ENCODE peak calls at places on chromosomes 6 and 20, in seven cellular contexts. One of them, this sample, is unnamed.

GRCh38 chr20:59455392-59456341 is 148.7 kb upstream of the PHACTR3 start:
- DNase-seq in esophagus squamous epithelium: no peak
- DNase-seq in PC-3: peak
- DNase-seq in SJSA1: peak
- DNase-seq in ascending aorta: no peak
- DNase-seq in right lobe of liver: no peak
- DNase-seq in HCT116: peak
- DNase-seq in this sample: no peak

GRCh38 chr6:49986551-49986950 is 17.1 kb upstream of the DEFB113 start:
- DNase-seq in right lobe of liver: no peak
- DNase-seq in esophagus squamous epithelium: no peak
- DNase-seq in SJSA1: no peak
- DNase-seq in PC-3: no peak
- DNase-seq in HCT116: no peak
- DNase-seq in ascending aorta: no peak
- DNase-seq in this sample: no peak

GRCh38 chr20:36086767-36087166 is 67.8 kb upstream of the EPB41L1 start:
- DNase-seq in ascending aorta: no peak
- DNase-seq in SJSA1: no peak
- DNase-seq in PC-3: peak
- DNase-seq in esophagus squamous epithelium: no peak
- DNase-seq in HCT116: peak
- DNase-seq in right lobe of liver: no peak
- DNase-seq in this sample: no peak

GRCh38 chr6:158474961-158475343 is 84.9 kb upstream of the TMEM181 start:
- DNase-seq in right lobe of liver: no peak
- DNase-seq in PC-3: peak
- DNase-seq in SJSA1: peak
- DNase-seq in HCT116: no peak
- DNase-seq in ascending aorta: no peak
- DNase-seq in esophagus squamous epithelium: no peak
- DNase-seq in this sample: no peak

GRCh38 chr6:120786682-120787081 is 547.6 kb downstream of the TBC1D32 start:
- DNase-seq in HCT116: no peak
- DNase-seq in right lobe of liver: no peak
- DNase-seq in esophagus squamous epithelium: no peak
- DNase-seq in SJSA1: no peak
- DNase-seq in ascending aorta: no peak
- DNase-seq in PC-3: no peak
- DNase-seq in this sample: no peak

GRCh38 chr20:19890358-19891117 is 126.6 kb upstream of the NAA20 start:
- DNase-seq in PC-3: no peak
- DNase-seq in esophagus squamous epithelium: no peak
- DNase-seq in HCT116: no peak
- DNase-seq in ascending aorta: no peak
- DNase-seq in SJSA1: no peak
- DNase-seq in right lobe of liver: no peak
- DNase-seq in this sample: no peak

GRCh38 chr6:73050706-73051105 is 174.6 kb downstream of the KHDC1L start:
- DNase-seq in right lobe of liver: no peak
- DNase-seq in HCT116: no peak
- DNase-seq in SJSA1: no peak
- DNase-seq in ascending aorta: no peak
- DNase-seq in esophagus squamous epithelium: no peak
- DNase-seq in PC-3: no peak
- DNase-seq in this sample: no peak

GRCh38 chr20:53186630-53187029 is 214.5 kb downstream of the TSHZ2 start:
- DNase-seq in HCT116: no peak
- DNase-seq in SJSA1: no peak
- DNase-seq in right lobe of liver: no peak
- DNase-seq in ascending aorta: no peak
- DNase-seq in PC-3: peak
- DNase-seq in esophagus squamous epithelium: no peak
- DNase-seq in this sample: no peak

GRCh38 chr6:113445201-113445600 is 411.9 kb upstream of the MARCKS start:
- DNase-seq in esophagus squamous epithelium: no peak
- DNase-seq in PC-3: no peak
- DNase-seq in right lobe of liver: no peak
- DNase-seq in SJSA1: no peak
- DNase-seq in ascending aorta: no peak
- DNase-seq in HCT116: no peak
- DNase-seq in this sample: no peak

GRCh38 chr6:157376241-157376640 is 4.7 kb upstream of the ZDHHC14 start:
- DNase-seq in PC-3: no peak
- DNase-seq in SJSA1: no peak
- DNase-seq in esophagus squamous epithelium: no peak
- DNase-seq in right lobe of liver: no peak
- DNase-seq in HCT116: no peak
- DNase-seq in ascending aorta: no peak
- DNase-seq in this sample: no peak

GRCh38 chr6:146210406-146211068 is 181.7 kb downstream of the GRM1 start:
- DNase-seq in SJSA1: no peak
- DNase-seq in HCT116: no peak
- DNase-seq in ascending aorta: no peak
- DNase-seq in PC-3: no peak
- DNase-seq in right lobe of liver: no peak
- DNase-seq in esophagus squamous epithelium: no peak
- DNase-seq in this sample: no peak

GRCh38 chr20:49851991-49852390 is 39.4 kb downstream of the SLC9A8 start:
- DNase-seq in PC-3: no peak
- DNase-seq in ascending aorta: peak
- DNase-seq in HCT116: no peak
- DNase-seq in SJSA1: no peak
- DNase-seq in esophagus squamous epithelium: no peak
- DNase-seq in right lobe of liver: no peak
- DNase-seq in this sample: no peak

GRCh38 chr6:26172496-26172958 is 85.3 kb downstream of the HFE start:
- DNase-seq in right lobe of liver: no peak
- DNase-seq in PC-3: no peak
- DNase-seq in esophagus squamous epithelium: no peak
- DNase-seq in SJSA1: peak
- DNase-seq in HCT116: no peak
- DNase-seq in ascending aorta: no peak
- DNase-seq in this sample: no peak

GRCh38 chr6:42555477-42556457 is 8.1 kb upstream of the UBR2 start:
- DNase-seq in HCT116: peak
- DNase-seq in PC-3: peak
- DNase-seq in SJSA1: no peak
- DNase-seq in right lobe of liver: no peak
- DNase-seq in ascending aorta: no peak
- DNase-seq in esophagus squamous epithelium: no peak
- DNase-seq in this sample: peak

GRCh38 chr20:64256282-64256947 is 867 bp downstream of the PCMTD2 start:
- DNase-seq in right lobe of liver: no peak
- DNase-seq in esophagus squamous epithelium: no peak
- DNase-seq in PC-3: no peak
- DNase-seq in ascending aorta: no peak
- DNase-seq in HCT116: no peak
- DNase-seq in SJSA1: no peak
- DNase-seq in this sample: no peak

GRCh38 chr20:47432251-47433210 is 69.2 kb upstream of the NCOA3 start:
- DNase-seq in HCT116: peak
- DNase-seq in esophagus squamous epithelium: no peak
- DNase-seq in right lobe of liver: peak
- DNase-seq in PC-3: peak
- DNase-seq in SJSA1: no peak
- DNase-seq in ascending aorta: no peak
- DNase-seq in this sample: no peak

GRCh38 chr20:26276811-26277210 is 580.2 kb upstream of the ZNF337 start:
- DNase-seq in PC-3: no peak
- DNase-seq in HCT116: no peak
- DNase-seq in right lobe of liver: no peak
- DNase-seq in SJSA1: no peak
- DNase-seq in ascending aorta: no peak
- DNase-seq in esophagus squamous epithelium: no peak
- DNase-seq in this sample: no peak

GRCh38 chr6:170086639-170087420 is 204.0 kb downstream of the DLL1 start:
- DNase-seq in SJSA1: no peak
- DNase-seq in right lobe of liver: peak
- DNase-seq in HCT116: no peak
- DNase-seq in ascending aorta: no peak
- DNase-seq in esophagus squamous epithelium: no peak
- DNase-seq in PC-3: no peak
- DNase-seq in this sample: no peak

GRCh38 chr20:4009305-4009704 is 6.1 kb downstream of the RNF24 start:
- DNase-seq in SJSA1: no peak
- DNase-seq in esophagus squamous epithelium: no peak
- DNase-seq in HCT116: no peak
- DNase-seq in right lobe of liver: no peak
- DNase-seq in PC-3: no peak
- DNase-seq in ascending aorta: no peak
- DNase-seq in this sample: no peak

GRCh38 chr20:4006640-4007039 is 8.7 kb downstream of the RNF24 start:
- DNase-seq in ascending aorta: no peak
- DNase-seq in right lobe of liver: peak
- DNase-seq in HCT116: no peak
- DNase-seq in PC-3: no peak
- DNase-seq in esophagus squamous epithelium: no peak
- DNase-seq in SJSA1: no peak
- DNase-seq in this sample: no peak

GRCh38 chr20:4008877-4009276 is 6.5 kb downstream of the RNF24 start:
- DNase-seq in PC-3: no peak
- DNase-seq in right lobe of liver: no peak
- DNase-seq in SJSA1: no peak
- DNase-seq in ascending aorta: no peak
- DNase-seq in HCT116: no peak
- DNase-seq in esophagus squamous epithelium: no peak
- DNase-seq in this sample: no peak

GRCh38 chr20:4008026-4008413 is 7.3 kb downstream of the RNF24 start:
- DNase-seq in HCT116: no peak
- DNase-seq in esophagus squamous epithelium: no peak
- DNase-seq in right lobe of liver: no peak
- DNase-seq in ascending aorta: no peak
- DNase-seq in SJSA1: no peak
- DNase-seq in PC-3: no peak
- DNase-seq in this sample: no peak

GRCh38 chr20:4007383-4008025 is 7.9 kb downstream of the RNF24 start:
- DNase-seq in esophagus squamous epithelium: no peak
- DNase-seq in right lobe of liver: no peak
- DNase-seq in HCT116: no peak
- DNase-seq in PC-3: no peak
- DNase-seq in ascending aorta: no peak
- DNase-seq in SJSA1: no peak
- DNase-seq in this sample: no peak
- H3K27ac ChIP-seq in esophagus squamous epithelium: no peak
- H3K27ac ChIP-seq in right lobe of liver: no peak
- H3K27ac ChIP-seq in HCT116: no peak
- H3K27ac ChIP-seq in PC-3: no peak
- H3K27ac ChIP-seq in ascending aorta: peak
- H3K27ac ChIP-seq in SJSA1: no peak
- H3K27ac ChIP-seq in this sample: no peak

DNA sequence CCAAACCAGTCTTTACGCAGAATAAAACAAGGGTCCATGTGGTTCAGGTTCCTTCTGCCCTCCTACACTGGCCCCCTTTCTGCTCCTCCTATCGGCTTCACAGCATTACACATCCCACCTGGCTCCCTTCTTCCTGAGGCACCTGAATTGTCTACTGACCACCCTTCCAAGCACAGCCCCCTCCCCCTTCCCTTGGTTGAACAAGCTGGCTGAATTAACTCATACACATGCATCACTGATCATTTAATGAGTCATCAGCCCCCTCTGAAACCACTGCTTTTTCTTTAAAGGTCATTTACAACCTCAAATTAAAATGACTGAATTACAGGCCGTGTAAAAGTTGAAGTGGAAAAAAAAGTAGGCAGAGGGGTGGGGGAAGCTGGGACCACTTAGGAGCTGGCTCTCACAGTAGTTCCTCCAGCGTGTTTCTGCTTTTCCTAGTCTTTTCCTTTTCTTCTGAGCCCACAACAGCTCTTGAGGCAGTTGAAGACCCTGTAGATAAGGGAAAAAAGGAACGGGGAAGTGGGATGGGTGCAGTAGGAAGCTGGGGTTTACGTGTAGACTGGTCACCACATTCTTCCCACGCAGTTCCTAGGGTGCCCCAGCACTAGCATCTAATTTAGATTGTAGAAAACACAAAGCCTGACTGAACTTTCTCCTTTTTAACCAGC is 67.6 kb downstream of the FYN start:
- DNase-seq in esophagus squamous epithelium: no peak
- DNase-seq in SJSA1: peak
- DNase-seq in HCT116: no peak
- DNase-seq in ascending aorta: no peak
- DNase-seq in right lobe of liver: no peak
- DNase-seq in PC-3: peak
- DNase-seq in this sample: no peak
- H3K27ac ChIP-seq in esophagus squamous epithelium: peak
- H3K27ac ChIP-seq in SJSA1: no peak
- H3K27ac ChIP-seq in HCT116: no peak
- H3K27ac ChIP-seq in ascending aorta: no peak
- H3K27ac ChIP-seq in right lobe of liver: no peak
- H3K27ac ChIP-seq in PC-3: peak
- H3K27ac ChIP-seq in this sample: no peak

GRCh38 chr20:460180-460579 is 2.2 kb downstream of the TBC1D20 start:
- DNase-seq in right lobe of liver: no peak
- DNase-seq in esophagus squamous epithelium: no peak
- DNase-seq in ascending aorta: no peak
- DNase-seq in SJSA1: no peak
- DNase-seq in PC-3: no peak
- DNase-seq in HCT116: no peak
- DNase-seq in this sample: no peak
- H3K27ac ChIP-seq in right lobe of liver: no peak
- H3K27ac ChIP-seq in esophagus squamous epithelium: no peak
- H3K27ac ChIP-seq in ascending aorta: no peak
- H3K27ac ChIP-seq in SJSA1: no peak
- H3K27ac ChIP-seq in PC-3: no peak
- H3K27ac ChIP-seq in HCT116: no peak
- H3K27ac ChIP-seq in this sample: no peak

GRCh38 chr6:31676322-31676903 is 4.5 kb downstream of the LY6G5C start:
- DNase-seq in ascending aorta: no peak
- DNase-seq in esophagus squamous epithelium: no peak
- DNase-seq in PC-3: no peak
- DNase-seq in right lobe of liver: no peak
- DNase-seq in HCT116: no peak
- DNase-seq in SJSA1: no peak
- DNase-seq in this sample: no peak
- H3K27ac ChIP-seq in ascending aorta: no peak
- H3K27ac ChIP-seq in esophagus squamous epithelium: no peak
- H3K27ac ChIP-seq in PC-3: no peak
- H3K27ac ChIP-seq in right lobe of liver: no peak
- H3K27ac ChIP-seq in HCT116: no peak
- H3K27ac ChIP-seq in SJSA1: no peak
- H3K27ac ChIP-seq in this sample: no peak

GRCh38 chr6:131000544-131000943 is 62.5 kb downstream of the EPB41L2 start:
- DNase-seq in right lobe of liver: no peak
- DNase-seq in esophagus squamous epithelium: no peak
- DNase-seq in PC-3: no peak
- DNase-seq in ascending aorta: no peak
- DNase-seq in SJSA1: no peak
- DNase-seq in HCT116: no peak
- DNase-seq in this sample: no peak
- H3K27ac ChIP-seq in right lobe of liver: no peak
- H3K27ac ChIP-seq in esophagus squamous epithelium: no peak
- H3K27ac ChIP-seq in PC-3: no peak
- H3K27ac ChIP-seq in ascending aorta: no peak
- H3K27ac ChIP-seq in SJSA1: no peak
- H3K27ac ChIP-seq in HCT116: no peak
- H3K27ac ChIP-seq in this sample: no peak